ENCODE peak calls at places on chromosomes 12 and 14, in five cellular contexts. One of them, this sample, is unnamed.
A peak's percentile ranks its signal among the peaks of the same experiment; 100 is the strongest.

GRCh38 chr12:124452576-124453391 is 114.6 kb downstream of the NCOR2 start:
- DNase-seq in A549: no peak
- DNase-seq in NB4: no peak
- DNase-seq in SK-N-SH: no peak
- DNase-seq in WTC11: no peak
- DNase-seq in this sample: no peak

GRCh38 chr12:90970471-90970870 is 15.5 kb upstream of the CCER1 start:
- DNase-seq in NB4: no peak
- DNase-seq in SK-N-SH: no peak
- DNase-seq in WTC11: no peak
- DNase-seq in A549: peak; percentile 36
- DNase-seq in this sample: peak; percentile 84

GRCh38 chr12:120327593-120327992 is at the start of gene PLA2G1B:
- DNase-seq in NB4: no peak
- DNase-seq in SK-N-SH: no peak
- DNase-seq in A549: no peak
- DNase-seq in WTC11: no peak
- DNase-seq in this sample: no peak

GRCh38 chr14:75046899-75047298 is 4.4 kb downstream of the MLH3 start:
- DNase-seq in SK-N-SH: no peak
- DNase-seq in A549: no peak
- DNase-seq in NB4: no peak
- DNase-seq in WTC11: no peak
- DNase-seq in this sample: peak; percentile 17

GRCh38 chr12:120264086-120264485 is 1.4 kb downstream of the PXN start:
- DNase-seq in WTC11: no peak
- DNase-seq in SK-N-SH: no peak
- DNase-seq in A549: no peak
- DNase-seq in NB4: no peak
- DNase-seq in this sample: no peak

GRCh38 chr12:111338096-111338495 is 30.8 kb downstream of the PHETA1 start:
- DNase-seq in SK-N-SH: no peak
- DNase-seq in NB4: no peak
- DNase-seq in A549: no peak
- DNase-seq in WTC11: no peak
- DNase-seq in this sample: no peak

GRCh38 chr12:39145175-39145999 is 240.0 kb upstream of the CPNE8 start:
- DNase-seq in WTC11: peak; percentile 92
- DNase-seq in NB4: no peak
- DNase-seq in SK-N-SH: peak; percentile 9
- DNase-seq in A549: peak; percentile 77
- DNase-seq in this sample: no peak

GRCh38 chr14:78254911-78255431 is 84.8 kb downstream of the NRXN3 start:
- DNase-seq in SK-N-SH: no peak
- DNase-seq in WTC11: no peak
- DNase-seq in NB4: peak; percentile 7
- DNase-seq in A549: peak; percentile 4
- DNase-seq in this sample: no peak

GRCh38 chr14:88492272-88493089 is 62.3 kb downstream of the PTPN21 start:
- DNase-seq in A549: peak; percentile 79
- DNase-seq in SK-N-SH: peak; percentile 81
- DNase-seq in NB4: peak; percentile 82
- DNase-seq in WTC11: peak; percentile 70
- DNase-seq in this sample: peak; percentile 72

GRCh38 chr12:45988259-45988658 is 2.1 kb downstream of the SCAF11 start:
- DNase-seq in SK-N-SH: no peak
- DNase-seq in A549: no peak
- DNase-seq in WTC11: no peak
- DNase-seq in NB4: no peak
- DNase-seq in this sample: no peak

GRCh38 chr12:116931665-116932064 is 20.9 kb downstream of the FBXW8 start:
- DNase-seq in A549: no peak
- DNase-seq in SK-N-SH: no peak
- DNase-seq in WTC11: no peak
- DNase-seq in NB4: no peak
- DNase-seq in this sample: no peak

GRCh38 chr12:12592930-12593329 is 18.7 kb upstream of the CREBL2 start:
- DNase-seq in A549: peak; percentile 48
- DNase-seq in NB4: no peak
- DNase-seq in WTC11: no peak
- DNase-seq in SK-N-SH: no peak
- DNase-seq in this sample: no peak
- TF ChIP-seq MAX in A549: no peak
- TF ChIP-seq MAX in NB4: no peak
- TF ChIP-seq MAX in WTC11: no peak
- TF ChIP-seq MAX in SK-N-SH: no peak
- TF ChIP-seq MAX in this sample: no peak

DNA sequence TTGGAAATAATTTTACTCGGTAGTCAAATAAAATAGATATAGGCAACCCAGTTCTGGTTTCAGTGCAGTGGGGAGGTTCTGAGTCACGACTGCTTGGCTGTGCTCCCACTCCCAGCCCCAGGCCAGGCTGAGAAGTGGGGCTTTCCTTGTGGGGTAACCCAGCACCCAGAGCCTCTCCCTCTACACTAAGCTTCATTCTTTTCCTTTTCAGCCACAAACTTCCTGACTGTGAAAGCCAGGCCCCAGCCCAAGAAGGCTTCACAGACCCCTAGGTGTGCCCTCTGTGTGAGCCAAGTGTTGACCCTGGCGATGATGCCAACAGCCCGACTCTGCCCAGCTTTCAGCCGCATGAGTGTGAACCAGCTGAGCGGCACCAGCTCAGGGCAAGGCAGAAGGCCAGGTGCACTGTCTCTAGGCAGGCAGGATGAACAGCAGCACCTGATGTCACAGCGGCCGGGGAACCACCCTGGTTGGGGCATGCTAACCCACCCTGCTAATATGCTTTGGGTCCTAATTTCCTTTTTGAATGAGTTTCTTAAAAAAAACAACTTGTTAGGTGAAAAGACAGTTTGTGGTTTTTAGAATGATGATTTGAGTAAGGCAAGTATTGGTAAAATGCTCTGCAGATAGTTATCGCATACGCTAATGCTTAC is 42.2 kb upstream of the ATP23 start:
- DNase-seq in NB4: no peak
- DNase-seq in WTC11: no peak
- DNase-seq in A549: no peak
- DNase-seq in SK-N-SH: no peak
- DNase-seq in this sample: peak; percentile 59
- TF ChIP-seq MAX in NB4: no peak
- TF ChIP-seq MAX in WTC11: no peak
- TF ChIP-seq MAX in A549: no peak
- TF ChIP-seq MAX in SK-N-SH: no peak
- TF ChIP-seq MAX in this sample: no peak

GRCh38 chr14:71721791-71722190 is 210.4 kb upstream of the RGS6 start:
- DNase-seq in WTC11: no peak
- DNase-seq in A549: no peak
- DNase-seq in NB4: no peak
- DNase-seq in SK-N-SH: no peak
- DNase-seq in this sample: no peak
- TF ChIP-seq MAX in WTC11: no peak
- TF ChIP-seq MAX in A549: no peak
- TF ChIP-seq MAX in NB4: no peak
- TF ChIP-seq MAX in SK-N-SH: no peak
- TF ChIP-seq MAX in this sample: no peak

GRCh38 chr12:132834181-132834711 is 5.6 kb upstream of the GOLGA3 start:
- DNase-seq in A549: no peak
- DNase-seq in SK-N-SH: no peak
- DNase-seq in NB4: no peak
- DNase-seq in WTC11: no peak
- DNase-seq in this sample: no peak
- TF ChIP-seq MAX in A549: no peak
- TF ChIP-seq MAX in SK-N-SH: no peak
- TF ChIP-seq MAX in NB4: no peak
- TF ChIP-seq MAX in WTC11: no peak
- TF ChIP-seq MAX in this sample: no peak

GRCh38 chr12:104748790-104749189 is 209.3 kb downstream of the SLC41A2 start:
- DNase-seq in WTC11: no peak
- DNase-seq in NB4: no peak
- DNase-seq in A549: no peak
- DNase-seq in SK-N-SH: no peak
- DNase-seq in this sample: no peak

GRCh38 chr12:104746689-104747088 is 211.4 kb downstream of the SLC41A2 start:
- DNase-seq in NB4: no peak
- DNase-seq in SK-N-SH: no peak
- DNase-seq in A549: no peak
- DNase-seq in WTC11: no peak
- DNase-seq in this sample: no peak

GRCh38 chr12:104747330-104747729 is 210.8 kb downstream of the SLC41A2 start:
- DNase-seq in NB4: no peak
- DNase-seq in SK-N-SH: no peak
- DNase-seq in A549: no peak
- DNase-seq in WTC11: no peak
- DNase-seq in this sample: no peak

GRCh38 chr12:104748356-104748755 is 209.7 kb downstream of the SLC41A2 start:
- DNase-seq in NB4: no peak
- DNase-seq in WTC11: no peak
- DNase-seq in SK-N-SH: no peak
- DNase-seq in A549: no peak
- DNase-seq in this sample: no peak

GRCh38 chr12:104747956-104748355 is 210.1 kb downstream of the SLC41A2 start:
- DNase-seq in A549: no peak
- DNase-seq in NB4: no peak
- DNase-seq in WTC11: no peak
- DNase-seq in SK-N-SH: no peak
- DNase-seq in this sample: no peak
- TF ChIP-seq MAX in A549: no peak
- TF ChIP-seq MAX in NB4: no peak
- TF ChIP-seq MAX in WTC11: no peak
- TF ChIP-seq MAX in SK-N-SH: no peak
- TF ChIP-seq MAX in this sample: no peak

DNA sequence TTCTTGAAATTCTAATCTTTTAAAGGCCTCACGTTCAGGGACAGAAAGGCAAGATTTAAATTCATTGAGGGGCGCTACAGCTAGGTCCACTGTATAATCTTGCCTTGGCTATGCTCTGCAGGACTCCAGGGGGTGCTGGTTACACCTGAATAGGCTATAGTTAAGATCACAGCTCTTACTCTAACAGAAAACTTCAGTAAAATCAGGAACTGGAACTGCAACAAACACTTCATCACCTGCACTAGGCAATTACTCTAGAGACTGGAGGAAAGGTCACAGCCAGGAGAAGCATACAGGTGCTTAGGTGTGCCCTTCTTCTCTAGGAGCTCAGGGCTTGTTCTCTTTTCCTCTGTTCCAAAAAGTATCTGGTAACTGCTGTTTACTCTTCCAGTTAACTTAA is 20.9 kb downstream of the SLCO1C1 start:
- DNase-seq in SK-N-SH: no peak
- DNase-seq in A549: peak; percentile 10
- DNase-seq in NB4: peak; percentile 28
- DNase-seq in WTC11: peak; percentile 23
- DNase-seq in this sample: no peak
- TF ChIP-seq MAX in SK-N-SH: no peak
- TF ChIP-seq MAX in A549: no peak
- TF ChIP-seq MAX in NB4: no peak
- TF ChIP-seq MAX in WTC11: no peak
- TF ChIP-seq MAX in this sample: no peak

DNA sequence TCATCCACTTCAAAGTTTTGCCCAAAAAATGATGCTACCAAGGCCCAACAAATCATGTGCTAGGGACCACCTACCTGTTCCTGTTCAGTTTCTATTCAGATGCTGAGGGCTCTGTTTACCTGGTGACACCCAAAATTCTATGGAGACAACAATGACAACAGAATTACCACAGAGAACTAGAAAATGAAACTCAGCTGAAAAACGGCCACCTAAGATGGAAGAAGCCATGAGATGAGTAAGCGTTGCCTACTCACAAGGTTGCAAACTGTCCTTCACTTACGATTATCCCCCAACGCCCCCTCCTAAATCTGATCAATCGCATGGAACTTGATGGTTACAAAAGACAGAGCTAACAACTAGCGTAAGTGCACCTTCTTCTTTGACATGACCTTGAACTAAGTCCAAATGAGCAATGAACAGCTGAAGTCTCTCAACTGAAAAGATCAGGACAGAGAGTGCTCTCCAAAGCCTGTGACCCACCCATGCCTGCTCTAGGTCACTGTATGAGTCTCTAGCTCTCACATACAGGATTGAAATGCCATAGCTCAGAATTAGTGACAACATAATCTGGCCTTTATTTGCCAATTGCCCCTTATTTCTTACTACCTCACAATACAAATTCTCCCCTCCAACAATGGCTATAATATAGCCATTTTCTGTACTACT is at the start of gene RNASE11:
- DNase-seq in A549: no peak
- DNase-seq in NB4: no peak
- DNase-seq in SK-N-SH: no peak
- DNase-seq in WTC11: no peak
- DNase-seq in this sample: no peak
- TF ChIP-seq MAX in A549: no peak
- TF ChIP-seq MAX in NB4: no peak
- TF ChIP-seq MAX in SK-N-SH: no peak
- TF ChIP-seq MAX in WTC11: no peak
- TF ChIP-seq MAX in this sample: no peak

GRCh38 chr12:64566882-64567517 is 43.3 kb upstream of the RASSF3 start:
- DNase-seq in NB4: peak; percentile 93
- DNase-seq in A549: no peak
- DNase-seq in WTC11: no peak
- DNase-seq in SK-N-SH: no peak
- DNase-seq in this sample: no peak
- TF ChIP-seq MAX in NB4: peak; percentile 38
- TF ChIP-seq MAX in A549: no peak
- TF ChIP-seq MAX in WTC11: no peak
- TF ChIP-seq MAX in SK-N-SH: no peak
- TF ChIP-seq MAX in this sample: no peak

DNA sequence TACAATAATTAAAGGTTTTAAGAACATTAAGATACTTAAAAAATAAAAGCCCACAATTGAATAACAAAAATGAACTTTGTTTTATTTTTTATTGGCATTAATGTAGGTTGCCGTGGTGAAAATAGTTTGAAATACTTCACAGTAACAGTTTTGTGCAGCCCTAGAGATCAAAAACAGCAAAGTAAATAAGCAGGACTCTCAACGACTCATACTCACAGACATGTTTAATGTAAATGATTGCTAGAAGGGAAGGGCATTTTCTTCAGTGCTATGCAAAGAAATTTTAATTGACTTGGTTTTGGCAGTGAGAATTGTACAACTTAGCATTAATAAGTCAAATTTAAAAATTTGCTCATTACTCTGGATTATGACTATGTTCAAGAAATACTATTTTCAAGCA is 16.0 kb downstream of the TRMT5 start:
- DNase-seq in A549: peak; percentile 6
- DNase-seq in SK-N-SH: no peak
- DNase-seq in WTC11: no peak
- DNase-seq in NB4: no peak
- DNase-seq in this sample: no peak
- TF ChIP-seq MAX in A549: no peak
- TF ChIP-seq MAX in SK-N-SH: no peak
- TF ChIP-seq MAX in WTC11: no peak
- TF ChIP-seq MAX in NB4: no peak
- TF ChIP-seq MAX in this sample: no peak

GRCh38 chr12:6825398-6826124 is 2.6 kb upstream of the P3H3 start:
- DNase-seq in SK-N-SH: peak; percentile 92
- DNase-seq in WTC11: peak; percentile 95
- DNase-seq in NB4: peak; percentile 81
- DNase-seq in A549: peak; percentile 87
- DNase-seq in this sample: peak; percentile 87
- TF ChIP-seq MAX in SK-N-SH: peak; percentile 34
- TF ChIP-seq MAX in WTC11: no peak
- TF ChIP-seq MAX in NB4: peak; percentile 11
- TF ChIP-seq MAX in A549: no peak
- TF ChIP-seq MAX in this sample: no peak